ENCODE peak calls at places on chromosomes 4 and X, in six cellular contexts. S is ovary; U is A549; O is CD8-positive, alpha-beta T cell; N is aorta; L is fibroblast of lung. F is an unnamed sample.

GRCh38 chrX:118758511-118758910 is 31.1 kb downstream of the IL13RA1 start:
- DNase-seq in S (no peak), U (no peak), O (no peak), N (no peak), L (no peak), F (no peak)

GRCh38 chr4:76435689-76436176 is 704 bp downstream of the SHROOM3 start:
- DNase-seq in S (no peak), U (no peak), O (no peak), N (no peak), L (no peak), F (no peak)

GRCh38 chr4:148795156-148795864 is 353.1 kb upstream of the NR3C2 start:
- DNase-seq in S (no peak), U (no peak), O (no peak), N (no peak), L (no peak), F (no peak)

GRCh38 chrX:132206259-132206658 is 13.0 kb downstream of the RAP2C start:
- DNase-seq in S (no peak), U (no peak), O (no peak), N (no peak), L (no peak), F (no peak)

GRCh38 chrX:12741416-12741815 is 49.8 kb upstream of the PRPS2 start:
- DNase-seq in S (no peak), U (no peak), O (no peak), N (no peak), L (no peak), F (no peak)

GRCh38 chrX:11450354-11450753 is 157.1 kb downstream of the AMELX start:
- DNase-seq in S (no peak), U (no peak), O (no peak), N (no peak), L (no peak), F (no peak)

GRCh38 chr4:25442863-25443307 is 65.8 kb downstream of the ANAPC4 start:
- DNase-seq in S (no peak), U (no peak), O (no peak), N (no peak), L (no peak), F (no peak)

GRCh38 chr4:84799318-84799717 is 167.2 kb downstream of the WDFY3 start:
- DNase-seq in S (no peak), U (no peak), O (no peak), N (no peak), L (no peak), F (no peak)

GRCh38 chr4:6093671-6094070 is 75.4 kb upstream of the C4orf50 start:
- DNase-seq in S (no peak), U (no peak), O (no peak), N (no peak), L (no peak), F (no peak)

GRCh38 chrX:110002300-110003166 is at the start of gene TMEM164:
- DNase-seq in S (peak), U (peak), O (peak), N (peak), L (peak), F (peak)

GRCh38 chrX:109684136-109684535 is 48.9 kb downstream of the ACSL4 start:
- DNase-seq in S (no peak), U (no peak), O (no peak), N (no peak), L (peak), F (no peak)

GRCh38 chr4:4655901-4656300 is 114.1 kb upstream of the STX18 start:
- DNase-seq in S (no peak), U (no peak), O (no peak), N (no peak), L (no peak), F (no peak)

GRCh38 chr4:133594246-133595207 is 445.4 kb downstream of the PCDH10 start:
- DNase-seq in S (no peak), U (no peak), O (no peak), N (no peak), L (peak), F (no peak)

GRCh38 chrX:13389501-13389900 is 69.6 kb upstream of the ATXN3L start:
- DNase-seq in S (no peak), U (no peak), O (no peak), N (no peak), L (no peak), F (no peak)

GRCh38 chr4:43089730-43090129 is 197.2 kb downstream of the GRXCR1 start:
- DNase-seq in S (no peak), U (no peak), O (no peak), N (peak), L (peak), F (no peak)

GRCh38 chr4:132737344-132737743 is 411.8 kb upstream of the PCDH10 start:
- DNase-seq in S (no peak), U (peak), O (no peak), N (no peak), L (no peak), F (no peak)

GRCh38 chrX:7146026-7146702 is 1.3 kb upstream of the STS start:
- DNase-seq in S (no peak), U (peak), O (no peak), N (no peak), L (no peak), F (no peak)

GRCh38 chr4:99693164-99693563 is 35.5 kb upstream of the C4orf54 start:
- DNase-seq in S (no peak), U (no peak), O (no peak), N (no peak), L (no peak), F (no peak)

GRCh38 chrX:19798423-19798822 is 89.0 kb downstream of the SH3KBP1 start:
- DNase-seq in S (no peak), U (no peak), O (no peak), N (no peak), L (no peak), F (no peak)

GRCh38 chr4:138901177-138901576 is 114.4 kb upstream of the NOCT start:
- DNase-seq in S (no peak), U (no peak), O (no peak), N (no peak), L (no peak), F (no peak)

GRCh38 chrX:103098488-103098887 is 5.5 kb upstream of the NXF3 start:
- DNase-seq in S (no peak), U (no peak), O (no peak), N (no peak), L (no peak), F (no peak)

GRCh38 chr4:87974856-87975462 is 555 bp upstream of the SPP1 start:
- DNase-seq in S (no peak), U (peak), O (no peak), N (no peak), L (no peak), F (no peak)

GRCh38 chrX:133921764-133922389 is 63.5 kb downstream of the GPC3 start:
- DNase-seq in S (no peak), U (peak), O (peak), N (no peak), L (peak), F (no peak)

GRCh38 chr4:111174331-111174730 is 551.5 kb upstream of the PITX2 start:
- DNase-seq in S (no peak), U (no peak), O (no peak), N (no peak), L (no peak), F (no peak)

GRCh38 chrX:21056636-21057035 is 317.6 kb upstream of the CNKSR2 start:
- DNase-seq in S (no peak), U (peak), O (no peak), N (no peak), L (peak), F (no peak)

DNA sequence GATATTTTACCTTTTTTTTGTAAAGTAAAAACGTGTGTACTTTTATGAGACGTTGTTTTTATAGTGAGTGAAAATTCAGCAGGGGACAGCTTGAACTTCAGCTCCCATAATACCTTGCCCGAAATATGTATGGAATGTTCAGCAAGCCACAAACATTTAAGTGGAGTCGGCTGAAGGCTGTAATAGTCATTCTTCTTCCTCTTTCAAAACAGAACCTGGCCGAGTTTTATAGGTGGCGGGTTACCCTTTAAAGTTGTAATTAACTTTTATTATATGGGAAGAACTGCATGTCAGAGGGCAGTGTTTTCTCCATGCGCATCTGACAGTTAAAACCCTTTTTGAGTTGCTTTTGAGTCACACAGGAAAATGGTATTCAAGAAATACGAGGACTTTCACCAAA is 50.7 kb downstream of the CLDN34 start:
- DNase-seq in S (no peak), U (peak), O (no peak), N (no peak), L (peak), F (no peak)
- H3K27ac ChIP-seq in S (no peak), U (peak), O (no peak), N (no peak), L (no peak), F (no peak)

GRCh38 chrX:53022381-53022780 is 26.2 kb upstream of the GPR173 start:
- DNase-seq in S (no peak), U (no peak), O (no peak), N (no peak), L (no peak), F (no peak)

GRCh38 chrX:53013291-53013690 is 35.3 kb upstream of the GPR173 start:
- DNase-seq in S (no peak), U (no peak), O (no peak), N (no peak), L (no peak), F (no peak)

DNA sequence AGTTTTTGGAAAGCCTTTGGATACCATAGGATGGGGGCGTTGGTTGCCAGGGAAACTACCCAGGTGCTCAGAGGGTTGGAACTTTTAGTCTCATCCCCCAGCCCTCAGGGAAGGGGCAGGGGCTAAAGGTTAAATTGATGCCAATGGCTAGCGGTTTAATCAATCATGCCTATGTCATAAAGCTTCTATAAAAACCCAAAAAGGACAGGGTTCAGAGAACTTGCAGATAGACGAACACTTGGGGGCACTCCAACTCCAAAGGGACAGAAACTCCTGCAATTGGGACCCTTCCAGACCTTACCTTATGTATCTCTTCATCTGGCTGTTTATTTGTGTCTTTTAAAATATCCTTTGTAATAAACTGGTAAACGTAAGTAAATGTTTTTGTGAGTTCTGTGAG is 30.0 kb upstream of the GPR173 start:
- DNase-seq in S (no peak), U (no peak), O (no peak), N (no peak), L (peak), F (no peak)
- H3K27ac ChIP-seq in S (no peak), U (no peak), O (no peak), N (no peak), L (no peak), F (no peak)

GRCh38 chr4:184427093-184427492 is 47.3 kb downstream of the IRF2 start:
- DNase-seq in S (no peak), U (no peak), O (no peak), N (no peak), L (no peak), F (no peak)
- H3K27ac ChIP-seq in S (no peak), U (no peak), O (no peak), N (no peak), L (no peak), F (no peak)

GRCh38 chr4:8438743-8439142 is 1.8 kb downstream of the ACOX3 start:
- DNase-seq in S (peak), U (no peak), O (no peak), N (no peak), L (peak), F (no peak)
- H3K27ac ChIP-seq in S (peak), U (no peak), O (no peak), N (no peak), L (no peak), F (no peak)

DNA sequence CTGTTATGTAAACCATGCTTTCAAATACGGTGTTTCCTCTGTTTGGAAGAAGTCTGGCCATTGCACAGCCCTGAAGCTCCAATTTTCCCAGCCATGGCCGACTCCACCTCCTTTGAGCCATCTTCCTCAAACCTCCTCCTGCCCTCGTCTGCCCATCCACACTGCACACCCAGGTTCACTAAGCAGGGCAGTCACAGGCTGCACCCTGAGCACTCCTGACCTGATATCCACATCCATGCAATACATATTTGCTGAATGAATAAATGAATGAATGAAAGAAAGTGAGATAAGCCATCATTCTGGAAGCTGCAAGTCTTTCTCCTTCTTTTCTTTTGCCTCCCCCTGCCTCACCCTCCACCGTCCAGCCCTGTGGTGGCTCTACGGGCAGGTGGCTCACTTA is 22.2 kb downstream of the XG start:
- DNase-seq in S (no peak), U (no peak), O (no peak), N (no peak), L (no peak), F (no peak)
- H3K27ac ChIP-seq in S (no peak), U (no peak), O (no peak), N (no peak), L (no peak), F (no peak)

GRCh38 chr4:16026155-16026761 is 57.6 kb downstream of the PROM1 start:
- DNase-seq in S (no peak), U (peak), O (no peak), N (no peak), L (peak), F (no peak)

GRCh38 chr4:16021804-16022560 is 59.0 kb upstream of the FGFBP2 start:
- DNase-seq in S (no peak), U (no peak), O (no peak), N (no peak), L (no peak), F (no peak)

GRCh38 chr4:16025268-16025667 is 58.6 kb downstream of the PROM1 start:
- DNase-seq in S (no peak), U (no peak), O (no peak), N (no peak), L (no peak), F (no peak)

GRCh38 chr4:16027114-16027513 is 56.7 kb downstream of the PROM1 start:
- DNase-seq in S (no peak), U (no peak), O (no peak), N (no peak), L (peak), F (no peak)

DNA sequence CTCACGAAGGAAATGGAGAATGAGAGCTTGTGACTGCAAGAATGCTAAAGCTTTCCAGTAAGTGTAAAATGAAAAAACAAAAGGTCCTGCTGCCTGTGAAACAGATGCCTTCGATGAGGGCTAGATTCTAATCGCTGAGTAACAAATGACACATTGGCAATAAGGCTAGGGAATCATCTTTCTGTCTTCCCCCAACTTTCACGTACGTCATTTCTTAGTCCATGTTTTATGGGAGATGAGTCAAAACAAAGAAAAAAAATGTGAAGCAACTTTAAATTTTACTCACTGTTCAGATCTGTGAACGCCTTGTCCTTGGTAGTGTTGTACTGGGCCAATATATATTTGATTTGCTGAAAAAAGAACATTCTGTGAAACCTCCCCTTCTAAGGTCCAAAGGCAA is 59.8 kb downstream of the PROM1 start:
- DNase-seq in S (no peak), U (no peak), O (no peak), N (no peak), L (no peak), F (no peak)
- H3K27ac ChIP-seq in S (no peak), U (peak), O (no peak), N (no peak), L (no peak), F (no peak)

DNA sequence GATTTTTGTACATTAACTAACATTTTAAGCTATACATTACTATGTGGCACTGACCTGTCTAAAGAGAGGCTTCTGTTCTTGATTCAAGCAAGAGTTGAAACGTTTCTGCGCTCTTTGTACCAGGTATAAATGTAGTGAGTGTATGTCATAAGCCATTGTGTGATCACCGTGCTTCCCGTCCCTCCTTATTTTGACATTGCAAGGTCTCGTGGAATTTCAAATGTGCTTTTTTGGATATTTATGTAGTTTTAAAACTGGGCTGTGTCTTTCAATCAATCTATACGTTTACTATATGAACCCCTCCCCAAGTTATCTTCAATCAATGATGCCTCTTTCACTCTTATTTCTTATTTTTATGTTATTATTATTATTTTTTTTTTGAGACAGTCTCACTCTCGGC is at the start of gene KLHL15:
- DNase-seq in S (no peak), U (no peak), O (no peak), N (no peak), L (no peak), F (no peak)
- H3K27ac ChIP-seq in S (peak), U (peak), O (peak), N (no peak), L (peak), F (peak)

DNA sequence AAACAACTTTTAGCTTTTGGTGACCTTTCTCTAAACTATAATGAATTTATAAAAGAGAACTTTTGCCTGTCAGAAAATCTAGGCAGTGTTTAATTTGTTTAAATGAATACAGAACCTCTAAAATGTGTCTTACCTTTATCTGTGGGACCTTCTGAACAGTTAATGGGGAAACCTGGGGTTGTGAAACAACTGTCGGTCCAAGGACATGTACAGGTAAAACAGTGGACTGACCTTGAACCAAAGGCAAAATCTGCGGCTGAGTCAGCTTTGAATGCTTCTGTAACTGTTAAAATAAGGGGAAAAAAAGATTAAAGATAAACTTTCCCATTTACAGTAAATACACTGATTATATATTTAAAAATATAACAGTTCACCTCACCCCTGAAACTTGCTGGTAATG is 65.1 kb downstream of the WNK3 start:
- DNase-seq in S (no peak), U (no peak), O (no peak), N (no peak), L (no peak), F (no peak)
- H3K27ac ChIP-seq in S (no peak), U (no peak), O (no peak), N (no peak), L (no peak), F (no peak)

DNA sequence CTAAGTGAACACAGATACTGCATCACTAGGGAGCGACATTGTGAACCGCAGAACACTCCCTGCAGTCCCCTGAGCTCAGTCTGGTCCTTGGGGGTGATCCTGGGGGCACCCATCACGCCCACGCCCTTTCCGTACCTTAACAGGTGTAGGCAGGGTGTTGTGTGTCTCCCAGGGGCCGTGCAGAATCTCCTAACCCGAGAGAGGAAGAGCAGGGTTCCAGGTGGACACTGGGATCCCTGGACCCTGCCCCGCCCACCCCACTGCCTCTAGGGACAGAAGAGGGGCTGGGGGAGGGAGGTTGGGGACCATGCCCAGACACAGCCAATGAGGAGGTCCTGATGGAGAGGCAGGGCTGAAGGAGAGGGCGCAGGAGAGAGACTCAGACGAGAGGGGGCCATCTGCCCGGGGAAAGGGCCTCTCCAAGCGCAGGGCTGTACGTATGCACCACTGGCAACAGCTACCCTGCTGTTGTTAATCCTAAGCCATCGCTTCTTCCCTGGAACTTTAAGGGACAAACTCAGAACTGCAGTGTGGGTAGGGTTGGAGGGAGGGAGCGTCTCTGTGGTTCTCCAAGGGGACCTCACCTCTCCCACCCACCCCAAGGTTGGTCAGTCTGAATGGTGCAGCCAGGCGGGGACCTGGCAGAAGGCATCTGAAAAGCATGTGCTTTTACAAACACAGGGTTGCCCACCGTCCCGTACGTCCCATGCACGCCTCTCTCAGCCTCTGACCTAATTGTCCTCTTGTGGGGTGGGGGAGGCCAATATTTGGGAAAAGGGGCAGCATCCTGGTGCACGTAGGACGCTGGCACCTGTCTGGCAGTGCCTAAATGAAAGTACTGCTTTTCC is 2.4 kb downstream of the P2RY8 start:
- DNase-seq in S (no peak), U (no peak), O (peak), N (no peak), L (no peak), F (no peak)
- H3K27ac ChIP-seq in S (no peak), U (no peak), O (peak), N (no peak), L (no peak), F (no peak)